ENCODE peak calls at places on chromosome 10, in seven cellular contexts. One of them, this sample, is unnamed.

GRCh38 chr10:71939861-71940474 is 24.2 kb upstream of the CHST3 start:
- DNase-seq in activated T-helper 1 cell treated with Interleukin-2 at 50 U/mL for 16 hours: no peak
- DNase-seq in cardiac muscle cell: no peak
- DNase-seq in cerebellum: no peak
- DNase-seq in HS-27A: no peak
- DNase-seq in endodermal cell: no peak
- DNase-seq in neural progenitor cell: no peak
- DNase-seq in this sample: no peak

GRCh38 chr10:34906021-34906965 is 91.2 kb upstream of the PARD3 start:
- DNase-seq in activated T-helper 1 cell treated with Interleukin-2 at 50 U/mL for 16 hours: no peak
- DNase-seq in cardiac muscle cell: peak
- DNase-seq in cerebellum: no peak
- DNase-seq in HS-27A: no peak
- DNase-seq in endodermal cell: peak
- DNase-seq in neural progenitor cell: peak
- DNase-seq in this sample: no peak

GRCh38 chr10:93379366-93380042 is 102.6 kb downstream of the MYOF start:
- DNase-seq in activated T-helper 1 cell treated with Interleukin-2 at 50 U/mL for 16 hours: no peak
- DNase-seq in cardiac muscle cell: peak
- DNase-seq in cerebellum: no peak
- DNase-seq in HS-27A: no peak
- DNase-seq in endodermal cell: no peak
- DNase-seq in neural progenitor cell: no peak
- DNase-seq in this sample: no peak

GRCh38 chr10:58930497-58930896 is 245.9 kb upstream of the PHYHIPL start:
- DNase-seq in activated T-helper 1 cell treated with Interleukin-2 at 50 U/mL for 16 hours: no peak
- DNase-seq in cardiac muscle cell: no peak
- DNase-seq in cerebellum: no peak
- DNase-seq in HS-27A: no peak
- DNase-seq in endodermal cell: no peak
- DNase-seq in neural progenitor cell: no peak
- DNase-seq in this sample: no peak

GRCh38 chr10:79242620-79243152 is 104.6 kb upstream of the PPIF start:
- DNase-seq in activated T-helper 1 cell treated with Interleukin-2 at 50 U/mL for 16 hours: no peak
- DNase-seq in cardiac muscle cell: peak
- DNase-seq in cerebellum: peak
- DNase-seq in HS-27A: no peak
- DNase-seq in endodermal cell: peak
- DNase-seq in neural progenitor cell: peak
- DNase-seq in this sample: peak

GRCh38 chr10:7942859-7943258 is 111.6 kb upstream of the GATA3 start:
- DNase-seq in activated T-helper 1 cell treated with Interleukin-2 at 50 U/mL for 16 hours: no peak
- DNase-seq in cardiac muscle cell: no peak
- DNase-seq in cerebellum: no peak
- DNase-seq in HS-27A: no peak
- DNase-seq in endodermal cell: no peak
- DNase-seq in neural progenitor cell: no peak
- DNase-seq in this sample: no peak

GRCh38 chr10:3126741-3127342 is 45.7 kb downstream of the PITRM1 start:
- DNase-seq in activated T-helper 1 cell treated with Interleukin-2 at 50 U/mL for 16 hours: no peak
- DNase-seq in cardiac muscle cell: peak
- DNase-seq in cerebellum: peak
- DNase-seq in HS-27A: no peak
- DNase-seq in endodermal cell: no peak
- DNase-seq in neural progenitor cell: peak
- DNase-seq in this sample: no peak

GRCh38 chr10:17651891-17652290 is 7.9 kb downstream of the STAM start:
- DNase-seq in activated T-helper 1 cell treated with Interleukin-2 at 50 U/mL for 16 hours: no peak
- DNase-seq in cardiac muscle cell: no peak
- DNase-seq in cerebellum: no peak
- DNase-seq in HS-27A: no peak
- DNase-seq in endodermal cell: no peak
- DNase-seq in neural progenitor cell: no peak
- DNase-seq in this sample: no peak

GRCh38 chr10:32139223-32140073 is 83.2 kb upstream of the KIF5B start:
- DNase-seq in activated T-helper 1 cell treated with Interleukin-2 at 50 U/mL for 16 hours: no peak
- DNase-seq in cardiac muscle cell: peak
- DNase-seq in cerebellum: no peak
- DNase-seq in HS-27A: peak
- DNase-seq in endodermal cell: peak
- DNase-seq in neural progenitor cell: peak
- DNase-seq in this sample: no peak

GRCh38 chr10:27659786-27660185 is 85.8 kb downstream of the MKX start:
- DNase-seq in activated T-helper 1 cell treated with Interleukin-2 at 50 U/mL for 16 hours: no peak
- DNase-seq in cardiac muscle cell: no peak
- DNase-seq in cerebellum: no peak
- DNase-seq in HS-27A: no peak
- DNase-seq in endodermal cell: peak
- DNase-seq in neural progenitor cell: no peak
- DNase-seq in this sample: no peak

This sample was measured in activated CD4-positive, alpha-beta T cell treated with anti-CD3 and anti-CD28 coated beads for 1 hour.